ENCODE peak calls at places on chromosomes 3 and 15, in four cellular contexts. G is GM12865, Z is HFF-Myc, C is fibroblast of pulmonary artery. L is an unnamed sample.
A peak's percentile ranks its signal among the peaks of the same experiment; 100 is the strongest.

GRCh38 chr15:31062965-31063355 is 38.6 kb downstream of the TRPM1 start:
- DNase-seq in G (no peak), Z (no peak), C (no peak), L (no peak)

GRCh38 chr3:54530091-54530490 is 397.8 kb downstream of the LRTM1 start:
- DNase-seq in G (no peak), Z (no peak), C (no peak), L (peak; percentile 31)

GRCh38 chr15:45812200-45812599 is 177.4 kb downstream of the SQOR start:
- DNase-seq in G (no peak), Z (no peak), C (no peak), L (no peak)

GRCh38 chr3:111071257-111072015 is at the start of gene NECTIN3:
- DNase-seq in G (peak; percentile 44), Z (peak; percentile 95), C (peak; percentile 99), L (peak; percentile 94)

GRCh38 chr3:75192065-75192658 is 472.0 kb upstream of the FRG2C start:
- DNase-seq in G (peak; percentile 63), Z (peak; percentile 33), C (peak; percentile 51), L (no peak)

GRCh38 chr3:10666621-10667020 is 149.4 kb upstream of the SLC6A11 start:
- DNase-seq in G (peak; percentile 28), Z (no peak), C (no peak), L (no peak)

GRCh38 chr3:89250742-89251141 is 143.3 kb downstream of the EPHA3 start:
- DNase-seq in G (no peak), Z (no peak), C (no peak), L (no peak)

GRCh38 chr3:181629029-181629428 is 82.7 kb upstream of the SOX2 start:
- DNase-seq in G (no peak), Z (no peak), C (peak; percentile 52), L (no peak)

GRCh38 chr3:38118421-38119247 is 18.3 kb downstream of the ACAA1 start:
- DNase-seq in G (no peak), Z (no peak), C (no peak), L (no peak)

GRCh38 chr15:93895976-93896770 is 335.2 kb upstream of the MCTP2 start:
- DNase-seq in G (no peak), Z (no peak), C (no peak), L (no peak)

GRCh38 chr3:127762077-127762786 is 60.1 kb downstream of the MGLL start:
- DNase-seq in G (peak; percentile 87), Z (no peak), C (no peak), L (no peak)

GRCh38 chr3:44104668-44105321 is 136.9 kb upstream of the TOPAZ1 start:
- DNase-seq in G (peak; percentile 87), Z (peak; percentile 40), C (peak; percentile 9), L (no peak)

GRCh38 chr3:56926513-56927282 is 124.9 kb upstream of the ARHGEF3 start:
- DNase-seq in G (no peak), Z (no peak), C (peak; percentile 57), L (no peak)

GRCh38 chr15:39363761-39364586 is 216.9 kb upstream of the THBS1 start:
- DNase-seq in G (no peak), Z (no peak), C (peak; percentile 49), L (no peak)

GRCh38 chr3:53074761-53075742 is 29.2 kb upstream of the SFMBT1 start:
- DNase-seq in G (no peak), Z (no peak), C (no peak), L (no peak)

GRCh38 chr3:82053236-82053635 is 291.8 kb upstream of the GBE1 start:
- DNase-seq in G (no peak), Z (no peak), C (no peak), L (no peak)

GRCh38 chr3:125037498-125038150 is 18.2 kb downstream of the HEG1 start:
- DNase-seq in G (no peak), Z (no peak), C (no peak), L (no peak)

GRCh38 chr3:10855871-10856662 is 40.0 kb downstream of the SLC6A11 start:
- DNase-seq in G (peak; percentile 9), Z (no peak), C (no peak), L (no peak)

GRCh38 chr3:16241225-16241624 is 23.5 kb downstream of the DPH3 start:
- DNase-seq in G (no peak), Z (no peak), C (no peak), L (no peak)

GRCh38 chr15:67146875-67147381 is 81.5 kb downstream of the SMAD3 start:
- DNase-seq in G (no peak), Z (no peak), C (peak; percentile 97), L (no peak)

GRCh38 chr3:14631687-14632444 is 19.7 kb upstream of the CCDC174 start:
- DNase-seq in G (no peak), Z (no peak), C (no peak), L (no peak)

GRCh38 chr3:54547846-54548245 is 380.0 kb downstream of the LRTM1 start:
- DNase-seq in G (no peak), Z (no peak), C (no peak), L (peak; percentile 34)

GRCh38 chr15:89669941-89670340 is 9.2 kb downstream of the PLIN1 start:
- DNase-seq in G (no peak), Z (no peak), C (no peak), L (no peak)

GRCh38 chr3:112629425-112629824 is 11.5 kb downstream of the CCDC80 start:
- DNase-seq in G (peak; percentile 30), Z (no peak), C (peak; percentile 90), L (no peak)

GRCh38 chr3:110063178-110063577 is 725.8 kb upstream of the DPPA4 start:
- DNase-seq in G (no peak), Z (no peak), C (no peak), L (no peak)

GRCh38 chr3:128709506-128710210 is 16.3 kb upstream of the RAB7A start:
- DNase-seq in G (no peak), Z (no peak), C (no peak), L (no peak)

GRCh38 chr3:123421353-123422174 is 27.3 kb downstream of the ADCY5 start:
- DNase-seq in G (peak; percentile 5), Z (no peak), C (peak; percentile 14), L (no peak)

GRCh38 chr3:192915306-192915705 is 2.4 kb downstream of the MB21D2 start:
- DNase-seq in G (peak; percentile 85), Z (peak; percentile 66), C (peak; percentile 59), L (no peak)

GRCh38 chr3:119457260-119457659 is 6.2 kb downstream of the TMEM39A start:
- DNase-seq in G (no peak), Z (no peak), C (peak; percentile 11), L (no peak)

GRCh38 chr3:186746008-186746407 is 28.8 kb downstream of the KNG1 start:
- DNase-seq in G (peak; percentile 12), Z (peak; percentile 62), C (peak; percentile 89), L (no peak)

GRCh38 chr3:42699511-42699971 is 3.1 kb downstream of the HHATL start:
- DNase-seq in G (no peak), Z (no peak), C (no peak), L (peak; percentile 74)

GRCh38 chr3:112486811-112487505 is 12.3 kb downstream of the BTLA start:
- DNase-seq in G (no peak), Z (no peak), C (peak; percentile 10), L (no peak)

GRCh38 chr15:42456971-42457370 is 34.0 kb downstream of the ZNF106 start:
- DNase-seq in G (no peak), Z (no peak), C (peak; percentile 36), L (no peak)

GRCh38 chr15:42461261-42461660 is 29.7 kb downstream of the ZNF106 start:
- DNase-seq in G (no peak), Z (no peak), C (no peak), L (no peak)

GRCh38 chr15:42453826-42454225 is 37.1 kb downstream of the ZNF106 start:
- DNase-seq in G (no peak), Z (no peak), C (no peak), L (no peak)

GRCh38 chr15:42456539-42456938 is 34.4 kb downstream of the ZNF106 start:
- DNase-seq in G (no peak), Z (no peak), C (peak; percentile 27), L (no peak)

DNA sequence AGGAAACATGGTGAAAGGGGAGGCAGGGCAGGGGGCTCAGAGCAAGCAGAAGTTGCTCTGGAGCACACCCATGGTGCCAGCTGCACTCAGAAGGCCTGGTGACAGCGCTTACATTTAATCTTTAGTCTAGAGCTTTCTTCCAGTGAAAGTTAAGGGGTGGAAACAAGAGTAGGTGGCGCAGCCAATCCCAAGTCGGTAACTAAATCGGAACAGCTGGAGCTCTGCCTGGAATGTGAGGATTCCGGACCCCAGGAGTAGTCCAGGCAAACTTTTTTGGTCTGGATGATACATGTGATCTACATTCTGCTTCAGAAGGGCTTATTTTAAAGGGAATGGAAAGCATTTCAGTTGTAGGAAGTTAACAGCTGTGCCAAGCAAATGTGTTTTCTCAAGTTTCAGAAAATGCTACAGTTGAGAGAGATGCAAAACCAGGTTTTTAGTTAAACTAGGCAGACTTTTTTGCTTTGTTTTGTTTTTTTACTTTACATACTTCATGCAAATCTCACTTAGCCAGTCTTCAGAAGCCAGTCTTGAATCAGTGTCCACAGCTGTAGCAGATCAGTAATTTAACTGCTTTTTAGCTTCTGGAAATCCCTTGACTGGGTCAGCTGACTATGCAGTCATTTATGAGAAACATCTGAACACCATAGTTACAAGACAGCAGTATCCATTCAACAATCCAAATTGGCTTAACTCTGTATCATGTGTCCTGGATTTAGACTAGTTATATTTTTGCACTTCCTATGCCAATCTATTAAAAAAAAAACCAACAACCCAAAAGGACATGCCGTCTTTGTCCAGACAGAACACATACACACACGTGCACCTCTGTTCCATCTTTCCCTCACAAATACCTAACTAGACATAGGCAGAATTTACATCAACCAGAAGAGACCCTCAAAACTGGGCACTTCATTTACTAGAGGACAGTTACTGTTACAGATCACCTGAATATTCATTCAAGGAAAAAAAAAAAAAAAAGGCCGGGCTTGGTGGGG is 33.2 kb downstream of the ZNF106 start:
- DNase-seq in G (peak; percentile 57), Z (peak; percentile 92), C (peak; percentile 96), L (peak; percentile 90)
- H3K4me3 ChIP-seq in G (no peak overlapping the region), Z (peak overlapping the region; percentile 38), C (peak overlapping the region; percentile 37), L (peak overlapping the region; percentile 17)

GRCh38 chr3:18237251-18238005 is 187.7 kb downstream of the SATB1 start:
- DNase-seq in G (peak; percentile 16), Z (no peak), C (peak; percentile 38), L (no peak)
- H3K4me3 ChIP-seq in G (no peak overlapping the region), Z (no peak overlapping the region), C (no peak overlapping the region), L (no peak overlapping the region)

DNA sequence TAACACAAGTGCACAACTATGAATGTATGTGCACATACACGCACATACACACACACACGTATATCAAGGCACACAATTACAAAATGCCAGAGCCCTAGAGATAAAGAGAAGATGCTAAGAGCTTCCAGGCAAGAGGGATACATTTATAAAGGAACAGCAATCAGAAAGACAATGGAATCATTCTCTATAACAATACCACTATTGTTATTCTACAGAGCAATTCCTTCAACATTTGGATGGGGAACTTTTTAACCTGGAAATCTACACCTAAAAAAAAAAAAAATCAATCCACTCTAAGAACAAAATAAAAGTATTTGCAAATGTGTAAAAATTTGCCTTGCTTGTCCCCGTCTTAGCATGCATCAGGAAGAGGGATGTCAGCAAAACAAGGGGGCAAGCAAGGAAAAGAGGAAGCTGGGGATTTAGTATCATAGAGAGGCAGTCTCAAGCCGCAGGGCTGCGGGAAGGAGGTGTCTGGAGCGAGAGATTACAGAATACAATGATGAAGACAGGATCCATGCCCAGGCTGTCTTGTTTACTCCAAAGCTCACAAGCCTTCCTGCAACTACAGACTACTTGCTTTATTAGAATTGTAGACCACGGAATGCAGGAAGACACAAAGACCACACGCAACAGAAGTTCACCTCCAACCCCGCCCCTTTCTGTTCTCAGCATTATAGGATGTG is 220.2 kb downstream of the NTRK3 start:
- DNase-seq in G (no peak), Z (no peak), C (no peak), L (no peak)
- H3K4me3 ChIP-seq in G (no peak overlapping the region), Z (no peak overlapping the region), C (no peak overlapping the region), L (no peak overlapping the region)

GRCh38 chr15:71826196-71826595 is 15.8 kb downstream of the NR2E3 start:
- DNase-seq in G (no peak), Z (no peak), C (no peak), L (no peak)
- H3K4me3 ChIP-seq in G (no peak overlapping the region), Z (no peak overlapping the region), C (no peak overlapping the region), L (no peak overlapping the region)

GRCh38 chr3:4460334-4460733 is 6.7 kb downstream of the SUMF1 start:
- DNase-seq in G (no peak), Z (no peak), C (no peak), L (no peak)
- H3K4me3 ChIP-seq in G (no peak overlapping the region), Z (no peak overlapping the region), C (no peak overlapping the region), L (no peak overlapping the region)

L was measured in vagina.